ENCODE peak calls at places on chromosomes 16 and 17, in six cellular contexts. R, L, O, W, I and S are unnamed samples.
A peak's percentile ranks its signal among the peaks of the same experiment; 100 is the strongest.

GRCh38 chr17:44911133-44912001 is 3.9 kb downstream of the GFAP start:
- DNase-seq in R (peak; percentile 64), L (peak; percentile 80), O (peak; percentile 83), W (peak; percentile 72), I (peak; percentile 75), S (peak; percentile 62)

GRCh38 chr17:56810846-56811775 is 22.6 kb downstream of the C17orf67 start:
- DNase-seq in R (no peak), L (peak; percentile 20), O (no peak), W (no peak), I (no peak), S (no peak)

GRCh38 chr16:4004206-4004605 is 112.0 kb downstream of the ADCY9 start:
- DNase-seq in R (no peak), L (no peak), O (no peak), W (no peak), I (no peak), S (peak; percentile 77)

GRCh38 chr16:66223176-66223780 is 143.2 kb upstream of the CDH5 start:
- DNase-seq in R (no peak), L (no peak), O (no peak), W (no peak), I (no peak), S (no peak)

GRCh38 chr16:53080345-53081031 is 25.7 kb downstream of the CHD9 start:
- DNase-seq in R (no peak), L (no peak), O (no peak), W (no peak), I (peak; percentile 72), S (no peak)

GRCh38 chr17:29007456-29008455 is 1.9 kb upstream of the SEZ6 start:
- DNase-seq in R (no peak), L (no peak), O (no peak), W (no peak), I (no peak), S (no peak)

GRCh38 chr17:21358682-21359482 is 17.3 kb upstream of the KCNJ12 start:
- DNase-seq in R (no peak), L (no peak), O (no peak), W (no peak), I (no peak), S (peak; percentile 70)

GRCh38 chr16:71364306-71364705 is 5.8 kb downstream of the CALB2 start:
- DNase-seq in R (no peak), L (no peak), O (no peak), W (no peak), I (no peak), S (no peak)

GRCh38 chr16:4613636-4614570 is 785 bp downstream of the UBALD1 start:
- DNase-seq in R (peak; percentile 67), L (peak; percentile 90), O (no peak), W (peak; percentile 32), I (no peak), S (no peak)

GRCh38 chr16:72939247-72939646 is 108.7 kb downstream of the ZFHX3 start:
- DNase-seq in R (no peak), L (peak; percentile 18), O (peak; percentile 22), W (peak; percentile 37), I (no peak), S (peak; percentile 49)

GRCh38 chr17:81833921-81834830 is 674 bp downstream of the PPP1R27 start:
- DNase-seq in R (peak; percentile 43), L (peak; percentile 76), O (no peak), W (no peak), I (no peak), S (no peak)

GRCh38 chr17:35742896-35743477 is 10.1 kb downstream of the GAS2L2 start:
- DNase-seq in R (no peak), L (no peak), O (peak; percentile 27), W (no peak), I (no peak), S (no peak)

GRCh38 chr16:81738831-81739496 is 40.1 kb upstream of the PLCG2 start:
- DNase-seq in R (no peak), L (peak; percentile 98), O (peak; percentile 84), W (no peak), I (peak; percentile 85), S (no peak)

GRCh38 chr17:69466905-69467630 is 52.6 kb downstream of the MAP2K6 start:
- DNase-seq in R (no peak), L (no peak), O (no peak), W (no peak), I (no peak), S (peak; percentile 24)

GRCh38 chr16:68503334-68503733 is 35.8 kb upstream of the ZFP90 start:
- DNase-seq in R (no peak), L (no peak), O (no peak), W (no peak), I (no peak), S (no peak)

GRCh38 chr17:29034510-29034909 is 8.4 kb upstream of the PIPOX start:
- DNase-seq in R (no peak), L (no peak), O (no peak), W (no peak), I (no peak), S (no peak)

GRCh38 chr17:63399856-63400255 is 46.2 kb downstream of the CYB561 start:
- DNase-seq in R (no peak), L (no peak), O (peak; percentile 29), W (no peak), I (peak; percentile 70), S (peak; percentile 13)

GRCh38 chr17:45677770-45678169 is 106.3 kb upstream of the CRHR1 start:
- DNase-seq in R (no peak), L (no peak), O (no peak), W (no peak), I (no peak), S (no peak)

GRCh38 chr17:49741009-49741691 is 22.8 kb downstream of the FAM117A start:
- DNase-seq in R (no peak), L (no peak), O (no peak), W (no peak), I (no peak), S (no peak)

GRCh38 chr16:55534773-55535172 is 25.9 kb downstream of the LPCAT2 start:
- DNase-seq in R (no peak), L (no peak), O (no peak), W (no peak), I (no peak), S (no peak)

GRCh38 chr16:5025171-5025632 is 8.5 kb downstream of the NAGPA start:
- DNase-seq in R (peak; percentile 58), L (no peak), O (no peak), W (peak; percentile 17), I (no peak), S (peak; percentile 34)

GRCh38 chr17:32909787-32910369 is 18.1 kb upstream of the TMEM98 start:
- DNase-seq in R (peak; percentile 59), L (no peak), O (no peak), W (peak; percentile 88), I (peak; percentile 76), S (peak; percentile 93)

GRCh38 chr16:4936181-4936990 is 562 bp downstream of the PPL start:
- DNase-seq in R (peak; percentile 72), L (no peak), O (peak; percentile 69), W (peak; percentile 83), I (no peak), S (peak; percentile 47)

GRCh38 chr17:79341816-79342215 is 267.2 kb downstream of the ENGASE start:
- DNase-seq in R (no peak), L (no peak), O (no peak), W (no peak), I (no peak), S (no peak)

GRCh38 chr17:49063652-49064051 is 66.5 kb downstream of the IGF2BP1 start:
- DNase-seq in R (no peak), L (no peak), O (no peak), W (no peak), I (no peak), S (no peak)

GRCh38 chr16:48385272-48385953 is at the start of gene SIAH1:
- DNase-seq in R (peak; percentile 88), L (peak; percentile 96), O (peak; percentile 88), W (peak; percentile 92), I (peak; percentile 88), S (peak; percentile 83)

DNA sequence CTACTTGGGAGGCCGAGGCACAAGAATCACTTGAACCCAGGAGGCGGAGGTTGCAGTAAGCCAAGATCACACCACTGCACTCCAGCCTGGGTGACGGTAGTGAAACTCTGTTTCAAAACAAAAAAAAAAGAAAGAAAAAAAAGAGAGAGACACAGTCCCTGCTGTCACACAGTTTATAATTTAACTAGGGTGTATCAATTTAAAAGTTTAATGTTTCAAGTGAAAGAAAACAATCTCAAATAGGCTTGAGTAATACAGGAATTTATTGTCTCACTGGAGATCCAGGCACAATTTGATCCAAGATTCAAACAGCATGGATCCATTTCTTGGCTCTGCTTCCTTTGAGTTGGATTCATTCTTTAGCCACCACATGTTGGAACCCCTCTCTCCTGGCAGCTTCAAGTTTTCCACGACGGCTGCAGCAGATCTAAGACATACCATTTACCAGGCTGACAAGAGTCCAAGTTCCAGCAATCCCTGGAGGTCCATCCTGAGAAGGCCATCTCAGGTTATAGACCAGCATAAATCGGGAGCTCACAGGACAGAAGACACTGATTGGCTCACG is 97.5 kb downstream of the YPEL2 start:
- DNase-seq in R (no peak), L (no peak), O (no peak), W (no peak), I (no peak), S (no peak)
- H3K4me1 ChIP-seq in R (peaks cover 20% of the 10 kb centered on the region), L (peaks cover 57% of the 10 kb centered on the region), O (peaks cover 14% of the 10 kb centered on the region), W (peaks cover 14% of the 10 kb centered on the region), I (peaks cover 14% of the 10 kb centered on the region), S (peaks cover 3% of the 10 kb centered on the region)

DNA sequence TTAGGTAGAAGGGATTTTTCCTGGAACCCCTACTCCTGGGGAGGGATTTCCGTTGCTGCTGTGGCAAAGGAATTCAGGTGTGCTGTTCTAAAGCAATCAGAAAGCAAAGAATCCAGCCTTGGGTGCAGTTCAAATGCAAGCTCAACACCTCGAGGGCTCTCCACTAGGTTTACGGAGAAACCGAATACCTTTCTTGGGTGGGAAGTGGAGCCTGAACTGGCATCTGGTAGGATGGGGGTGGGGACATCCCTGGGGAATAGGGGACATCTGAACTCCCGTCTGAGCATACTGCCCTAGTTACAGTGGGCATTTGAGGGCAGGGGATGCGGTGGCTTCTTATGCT is 1.5 kb downstream of the ARHGAP44 start:
- DNase-seq in R (no peak), L (no peak), O (no peak), W (no peak), I (no peak), S (peak; percentile 22)
- H3K4me3 ChIP-seq in R (no peak overlapping the region), L (no peak overlapping the region), O (no peak overlapping the region), W (no peak overlapping the region), I (no peak overlapping the region), S (peak overlapping the region; percentile 92)

DNA sequence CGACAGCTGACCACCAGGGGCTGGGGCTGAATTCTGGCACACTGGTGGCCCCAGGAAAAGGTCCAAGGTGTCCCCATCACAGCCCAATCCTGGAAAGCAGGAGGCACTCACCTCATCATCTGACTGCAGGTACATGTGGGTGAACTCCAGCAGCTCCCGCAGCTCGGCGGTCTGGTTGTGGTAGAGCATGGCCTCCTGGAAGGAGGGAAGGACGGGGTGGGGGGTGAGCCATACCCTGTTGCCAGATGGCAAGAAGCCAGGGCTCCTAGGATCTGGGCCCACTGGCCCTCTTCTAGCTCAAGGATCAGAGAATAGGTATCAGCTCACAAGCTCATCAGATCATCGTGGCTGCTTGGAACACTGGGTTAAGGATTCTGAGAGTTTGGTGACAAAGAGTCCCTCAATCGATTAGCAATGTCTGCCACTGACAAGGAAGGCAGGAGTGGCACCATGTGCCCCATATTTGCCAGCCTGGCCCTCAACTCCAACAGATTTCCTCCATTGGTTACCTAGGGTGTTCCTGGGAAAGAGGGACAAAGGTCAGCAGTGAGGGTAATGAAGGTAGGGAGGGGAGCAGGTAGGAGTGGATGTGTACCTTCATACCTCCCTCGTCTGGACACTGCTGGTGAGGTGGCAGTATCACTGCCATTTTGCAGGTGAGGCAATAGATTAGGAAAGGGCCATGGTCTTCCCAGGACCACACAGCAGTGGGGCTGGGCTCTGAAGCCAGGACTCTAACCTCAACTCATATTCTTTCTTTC is 4.9 kb downstream of the P3H4 start:
- DNase-seq in R (no peak), L (no peak), O (no peak), W (no peak), I (no peak), S (peak; percentile 99)
- H3K27me3 ChIP-seq in R (no peaks in the 10 kb centered on the region), L (peaks cover 17% of the 10 kb centered on the region), O (no peaks in the 10 kb centered on the region), W (no peaks in the 10 kb centered on the region), I (no peaks in the 10 kb centered on the region), S (no peaks in the 10 kb centered on the region)

GRCh38 chr17:57915980-57916757 is 39.0 kb downstream of the CUEDC1 start:
- DNase-seq in R (no peak), L (no peak), O (no peak), W (no peak), I (no peak), S (no peak)
- H3K4me1 ChIP-seq in R (peaks cover 13% of the 10 kb centered on the region), L (peaks cover 33% of the 10 kb centered on the region), O (no peaks in the 10 kb centered on the region), W (peaks cover 19% of the 10 kb centered on the region), I (peaks cover 5% of the 10 kb centered on the region), S (peaks cover 16% of the 10 kb centered on the region)